ENCODE peak calls at places on chromosomes 5 and 9, in seven cellular contexts. B, L, I, S, R, Y and T are unnamed samples.

GRCh38 chr9:98263482-98264357 is 8.3 kb upstream of the TBC1D2 start:
- DNase-seq in R (peak; percentile 50), I (peak; percentile 69), S (peak; percentile 80), Y (peak; percentile 89), B (peak; percentile 74), L (peak; percentile 79), T (peak; percentile 72)

GRCh38 chr5:115962239-115962564 is at the start of gene LVRN:
- DNase-seq in L (no peak), R (no peak), I (no peak), B (no peak), Y (no peak), S (no peak), T (no peak)

GRCh38 chr5:17113174-17113941 is 104.1 kb upstream of the BASP1 start:
- DNase-seq in R (no peak), Y (peak; percentile 90), S (no peak), I (no peak), B (no peak), L (peak; percentile 96), T (peak; percentile 92)

GRCh38 chr5:144087576-144087975 is 82.9 kb downstream of the YIPF5 start:
- DNase-seq in S (no peak), R (no peak), I (no peak), B (no peak), Y (no peak), L (no peak), T (no peak)

GRCh38 chr9:108196332-108196731 is 659.5 kb downstream of the ACTL7B start:
- DNase-seq in Y (no peak), B (no peak), R (no peak), S (no peak), L (no peak), I (no peak), T (no peak)

GRCh38 chr9:136564379-136564988 is 18.6 kb upstream of the NOTCH1 start:
- DNase-seq in I (no peak), L (peak; percentile 65), R (no peak), S (no peak), Y (peak; percentile 89), B (no peak), T (peak; percentile 61)

GRCh38 chr9:129223551-129224208 is 45.6 kb upstream of the IER5L start:
- DNase-seq in B (no peak), Y (no peak), R (no peak), S (no peak), L (no peak), I (no peak), T (no peak)

GRCh38 chr5:170131235-170131634 is 25.5 kb downstream of the FOXI1 start:
- DNase-seq in R (no peak), Y (no peak), B (no peak), S (no peak), I (no peak), L (no peak), T (no peak)

GRCh38 chr5:168708301-168708695 is 129.1 kb upstream of the PANK3 start:
- DNase-seq in R (no peak), L (no peak), Y (no peak), B (no peak), S (no peak), I (no peak), T (no peak)

GRCh38 chr5:14859980-14860379 is 11.6 kb downstream of the ANKH start:
- DNase-seq in L (no peak), R (no peak), B (no peak), I (no peak), Y (no peak), S (no peak), T (no peak)

GRCh38 chr9:136852664-136853595 is 784 bp downstream of the MAMDC4 start:
- DNase-seq in S (no peak), B (no peak), I (no peak), L (no peak), R (no peak), Y (no peak), T (no peak)

GRCh38 chr9:20989923-20990341 is 41.5 kb downstream of the HACD4 start:
- DNase-seq in S (no peak), I (no peak), Y (no peak), B (no peak), L (no peak), R (no peak), T (no peak)

GRCh38 chr9:90058364-90058763 is 453.6 kb downstream of the GADD45G start:
- DNase-seq in B (no peak), R (no peak), S (no peak), L (no peak), I (no peak), Y (no peak), T (no peak)

GRCh38 chr5:78320461-78320860 is 26.0 kb upstream of the AP3B1 start:
- DNase-seq in R (no peak), L (no peak), S (no peak), Y (peak; percentile 62), I (peak; percentile 19), B (no peak), T (peak; percentile 36)

GRCh38 chr9:9917400-9917799 is 695.4 kb downstream of the PTPRD start:
- DNase-seq in S (no peak), I (no peak), B (no peak), R (no peak), L (no peak), Y (no peak), T (no peak)

GRCh38 chr9:127927457-127928231 is 2.9 kb downstream of the PIP5KL1 start:
- DNase-seq in I (peak; percentile 77), L (no peak), R (peak; percentile 52), B (peak; percentile 70), S (peak; percentile 81), Y (no peak), T (no peak)

GRCh38 chr5:65663804-65664521 is 39.1 kb downstream of the SHLD3 start:
- DNase-seq in S (no peak), B (no peak), R (no peak), Y (peak; percentile 26), I (peak; percentile 4), L (no peak), T (peak; percentile 4)

GRCh38 chr5:36832274-36832673 is 44.3 kb upstream of the NIPBL start:
- DNase-seq in Y (no peak), L (no peak), I (no peak), S (no peak), B (no peak), R (no peak), T (no peak)

GRCh38 chr5:111779260-111780254 is 22.6 kb upstream of the NREP start:
- DNase-seq in S (no peak), Y (no peak), R (no peak), L (no peak), I (no peak), B (no peak), T (peak; percentile 19)

GRCh38 chr9:109182940-109183798 is 16.1 kb upstream of the FRRS1L start:
- DNase-seq in Y (peak; percentile 48), S (no peak), R (peak; percentile 19), B (no peak), L (peak; percentile 15), I (peak; percentile 47), T (peak; percentile 15)

GRCh38 chr9:99253772-99254431 is 31.8 kb downstream of the SEC61B start:
- DNase-seq in Y (no peak), L (no peak), I (no peak), S (peak; percentile 9), B (no peak), R (no peak), T (peak; percentile 30)

GRCh38 chr5:92769986-92770385 is 811.0 kb downstream of the NR2F1-AS1 start:
- DNase-seq in S (no peak), B (no peak), Y (peak; percentile 80), L (peak; percentile 42), I (no peak), R (no peak), T (peak; percentile 74)